ENCODE peak calls at places on chromosomes 4 and X, in seven cellular contexts. D is heart right ventricle; S is upper lobe of right lung; C is activated T-helper 17 cell treated with anti-CD3 and anti-CD28 coated beads, Interleukin-2, amount 50 U/mL, for 72 hours; Q is stimulated activated naive CD8-positive, alpha-beta T cell treated with anti-CD3 and anti-CD28 coated beads, Interleukin-15, amount 100 ng/mL, for 72 hours; B is activated CD4-positive, CD25-positive, alpha-beta regulatory T cell treated with anti-CD3 and anti-CD28 coated beads, Interleukin-2, amount 50 U/mL, for 24 hours; J is activated T-cell treated with anti-CD3 and anti-CD28 coated beads, Interleukin-2, amount 50 U/mL, for 4 hours. M is an unnamed sample.

GRCh38 chr4:7032591-7032990 is 10.6 kb upstream of the TADA2B start:
- ATAC-seq in C (no peak), J (no peak), B (no peak), D (no peak), Q (no peak), S (peak), M (no peak)

GRCh38 chr4:151045907-151046306 is 30.8 kb upstream of the LRBA start:
- ATAC-seq in J (peak), C (peak), D (no peak), Q (peak), S (peak), B (peak), M (no peak)

GRCh38 chr4:79399076-79399475 is 9.0 kb downstream of the GK2 start:
- ATAC-seq in B (no peak), S (no peak), D (no peak), C (no peak), J (no peak), Q (no peak), M (no peak)

GRCh38 chrX:71627588-71628404 is 9.5 kb upstream of the CXCR3 start:
- ATAC-seq in Q (no peak), B (no peak), J (no peak), D (no peak), S (no peak), C (no peak), M (no peak)

GRCh38 chr4:21947768-21948346 is 715 bp downstream of the KCNIP4 start:
- ATAC-seq in B (no peak), D (no peak), Q (no peak), C (no peak), S (no peak), J (no peak), M (no peak)

GRCh38 chr4:178148106-178148505 is 705.9 kb upstream of the AGA start:
- ATAC-seq in D (no peak), J (no peak), S (no peak), B (no peak), Q (no peak), C (no peak), M (no peak)

GRCh38 chr4:163344147-163345050 is 707 bp downstream of the NPY5R start:
- ATAC-seq in Q (peak), D (no peak), J (no peak), S (peak), C (no peak), B (no peak), M (peak)

GRCh38 chr4:60790608-60791007 is 409.5 kb upstream of the ADGRL3 start:
- ATAC-seq in S (no peak), Q (no peak), C (no peak), J (no peak), D (no peak), B (no peak), M (no peak)

GRCh38 chrX:10166731-10167149 is 10.0 kb downstream of the CLCN4 start:
- ATAC-seq in S (peak), B (no peak), J (no peak), D (peak), Q (no peak), C (no peak), M (peak)

GRCh38 chr4:133524369-133524768 is 375.3 kb downstream of the PCDH10 start:
- ATAC-seq in B (no peak), C (no peak), J (no peak), Q (no peak), D (no peak), S (no peak), M (no peak)

GRCh38 chrX:39688576-39689373 is 409.0 kb downstream of the BCOR start:
- ATAC-seq in B (peak), Q (peak), S (peak), D (peak), C (peak), J (peak), M (peak)

GRCh38 chr4:121462660-121463261 is 81.9 kb upstream of the QRFPR start:
- ATAC-seq in J (no peak), Q (peak), S (peak), D (peak), B (no peak), C (peak), M (no peak)

GRCh38 chr4:77613267-77613666 is 7.6 kb downstream of the CXCL13 start:
- ATAC-seq in B (no peak), D (peak), J (no peak), C (no peak), S (no peak), Q (no peak), M (no peak)

GRCh38 chr4:163251204-163251603 is 81.2 kb downstream of the NPY1R start:
- ATAC-seq in D (no peak), S (no peak), J (no peak), B (no peak), Q (no peak), C (no peak), M (no peak)

GRCh38 chr4:105280338-105280809 is 133.7 kb downstream of the TET2 start:
- ATAC-seq in D (no peak), Q (no peak), C (peak), S (no peak), J (no peak), B (no peak), M (no peak)

GRCh38 chr4:89837385-89837995 is 529 bp upstream of the SNCA start:
- ATAC-seq in Q (peak), D (peak), B (peak), S (peak), C (peak), J (peak), M (peak)

GRCh38 chr4:22492987-22493386 is 22.9 kb downstream of the ADGRA3 start:
- ATAC-seq in J (no peak), S (no peak), Q (no peak), C (no peak), B (no peak), D (no peak), M (no peak)

GRCh38 chr4:26732356-26732755 is 128.3 kb upstream of the STIM2 start:
- ATAC-seq in D (no peak), S (no peak), Q (no peak), C (no peak), J (no peak), B (no peak), M (no peak)

GRCh38 chr4:113024373-113024772 is 25.1 kb upstream of the ANK2 start:
- ATAC-seq in B (no peak), Q (no peak), D (no peak), J (no peak), C (no peak), S (no peak), M (no peak)

GRCh38 chrX:96244955-96245354 is 439.7 kb upstream of the DIAPH2 start:
- ATAC-seq in C (no peak), D (no peak), S (no peak), Q (no peak), B (no peak), J (no peak), M (no peak)

GRCh38 chr4:25884040-25884788 is 21.4 kb upstream of the SEL1L3 start:
- ATAC-seq in J (no peak), S (peak), C (peak), D (no peak), B (no peak), Q (no peak), M (peak)

GRCh38 chr4:149047368-149047767 is 605.2 kb upstream of the NR3C2 start:
- ATAC-seq in B (no peak), Q (no peak), J (no peak), D (no peak), S (no peak), C (no peak), M (no peak)

GRCh38 chrX:48905090-48905790 is 6.2 kb downstream of the SLC35A2 start:
- ATAC-seq in Q (no peak), S (no peak), B (no peak), J (no peak), C (no peak), D (no peak), M (no peak)

M was measured in stimulated activated memory B cell treated with anti-CD40 and anti-IgM and Interleukin-4, amounts not matched to agents 10 μg/mL and 1 μg/mL and 100 μg/mL, for 72 hours.